ENCODE peak calls at places on chromosome 13, in six cellular contexts. One of them, this sample, is unnamed.

GRCh38 chr13:44174769-44175425 is 198.7 kb upstream of the SERP2 start:
- DNase-seq in K562: no peak
- DNase-seq in pancreas: no peak
- DNase-seq in RWPE1: no peak
- DNase-seq in A549: peak
- DNase-seq in astrocyte: peak
- DNase-seq in this sample: no peak

GRCh38 chr13:27631156-27631555 is 9.5 kb downstream of the POLR1D start:
- DNase-seq in K562: no peak
- DNase-seq in pancreas: no peak
- DNase-seq in RWPE1: no peak
- DNase-seq in A549: no peak
- DNase-seq in astrocyte: no peak
- DNase-seq in this sample: no peak

GRCh38 chr13:78060966-78061365 is 142.3 kb upstream of the EDNRB start:
- DNase-seq in K562: no peak
- DNase-seq in pancreas: no peak
- DNase-seq in RWPE1: no peak
- DNase-seq in A549: no peak
- DNase-seq in astrocyte: no peak
- DNase-seq in this sample: no peak

GRCh38 chr13:53191091-53191490 is 162.5 kb downstream of the OLFM4 start:
- DNase-seq in K562: no peak
- DNase-seq in pancreas: no peak
- DNase-seq in RWPE1: peak
- DNase-seq in A549: no peak
- DNase-seq in astrocyte: peak
- DNase-seq in this sample: no peak

GRCh38 chr13:48233886-48234488 is 981 bp downstream of the ITM2B start:
- DNase-seq in K562: no peak
- DNase-seq in pancreas: no peak
- DNase-seq in RWPE1: no peak
- DNase-seq in A549: no peak
- DNase-seq in astrocyte: peak
- DNase-seq in this sample: no peak

GRCh38 chr13:48192536-48192935 is 40.5 kb upstream of the ITM2B start:
- DNase-seq in K562: no peak
- DNase-seq in pancreas: no peak
- DNase-seq in RWPE1: no peak
- DNase-seq in A549: no peak
- DNase-seq in astrocyte: no peak
- DNase-seq in this sample: no peak

GRCh38 chr13:46633416-46633815 is 80.4 kb downstream of the LRCH1 start:
- DNase-seq in K562: no peak
- DNase-seq in pancreas: no peak
- DNase-seq in RWPE1: peak
- DNase-seq in A549: peak
- DNase-seq in astrocyte: peak
- DNase-seq in this sample: no peak

GRCh38 chr13:26465514-26465913 is 92.0 kb upstream of the WASF3 start:
- DNase-seq in K562: no peak
- DNase-seq in pancreas: no peak
- DNase-seq in RWPE1: no peak
- DNase-seq in A549: no peak
- DNase-seq in astrocyte: no peak
- DNase-seq in this sample: peak

GRCh38 chr13:63512095-63512494 is 2096.4 kb upstream of the PCDH20 start:
- DNase-seq in K562: no peak
- DNase-seq in pancreas: no peak
- DNase-seq in RWPE1: no peak
- DNase-seq in A549: no peak
- DNase-seq in astrocyte: no peak
- DNase-seq in this sample: no peak

GRCh38 chr13:112775791-112776279 is 86.0 kb downstream of the ATP11A start:
- DNase-seq in K562: no peak
- DNase-seq in pancreas: no peak
- DNase-seq in RWPE1: no peak
- DNase-seq in A549: no peak
- DNase-seq in astrocyte: no peak
- DNase-seq in this sample: no peak

GRCh38 chr13:53198017-53198416 is 169.4 kb downstream of the OLFM4 start:
- DNase-seq in K562: no peak
- DNase-seq in pancreas: no peak
- DNase-seq in RWPE1: no peak
- DNase-seq in A549: no peak
- DNase-seq in astrocyte: no peak
- DNase-seq in this sample: no peak

GRCh38 chr13:40235160-40235796 is 431.2 kb downstream of the FOXO1 start:
- DNase-seq in K562: no peak
- DNase-seq in pancreas: no peak
- DNase-seq in RWPE1: no peak
- DNase-seq in A549: no peak
- DNase-seq in astrocyte: peak
- DNase-seq in this sample: no peak

GRCh38 chr13:42685762-42686560 is 95.4 kb upstream of the FAM216B start:
- DNase-seq in K562: no peak
- DNase-seq in pancreas: no peak
- DNase-seq in RWPE1: no peak
- DNase-seq in A549: no peak
- DNase-seq in astrocyte: no peak
- DNase-seq in this sample: no peak

GRCh38 chr13:23378009-23378632 is 55.4 kb downstream of the SACS start:
- DNase-seq in K562: no peak
- DNase-seq in pancreas: no peak
- DNase-seq in RWPE1: peak
- DNase-seq in A549: peak
- DNase-seq in astrocyte: peak
- DNase-seq in this sample: peak

GRCh38 chr13:60152114-60152513 is 11.6 kb downstream of the DIAPH3 start:
- DNase-seq in K562: no peak
- DNase-seq in pancreas: no peak
- DNase-seq in RWPE1: no peak
- DNase-seq in A549: no peak
- DNase-seq in astrocyte: peak
- DNase-seq in this sample: no peak

GRCh38 chr13:59490651-59491050 is 673.1 kb downstream of the DIAPH3 start:
- DNase-seq in K562: no peak
- DNase-seq in pancreas: no peak
- DNase-seq in RWPE1: no peak
- DNase-seq in A549: no peak
- DNase-seq in astrocyte: no peak
- DNase-seq in this sample: no peak

GRCh38 chr13:52651880-52652169 is 811 bp upstream of the SUGT1 start:
- DNase-seq in K562: no peak
- DNase-seq in pancreas: no peak
- DNase-seq in RWPE1: peak
- DNase-seq in A549: no peak
- DNase-seq in astrocyte: no peak
- DNase-seq in this sample: no peak

GRCh38 chr13:102830646-102831045 is 15.2 kb upstream of the ERCC5 start:
- DNase-seq in K562: no peak
- DNase-seq in pancreas: no peak
- DNase-seq in RWPE1: no peak
- DNase-seq in A549: no peak
- DNase-seq in astrocyte: no peak
- DNase-seq in this sample: peak

GRCh38 chr13:109655611-109656010 is 130.8 kb downstream of the IRS2 start:
- DNase-seq in K562: no peak
- DNase-seq in pancreas: no peak
- DNase-seq in RWPE1: no peak
- DNase-seq in A549: no peak
- DNase-seq in astrocyte: no peak
- DNase-seq in this sample: no peak
- H3K27ac ChIP-seq in K562: no peak
- H3K27ac ChIP-seq in pancreas: no peak
- H3K27ac ChIP-seq in RWPE1: no peak
- H3K27ac ChIP-seq in A549: no peak
- H3K27ac ChIP-seq in astrocyte: no peak
- H3K27ac ChIP-seq in this sample: peak

DNA sequence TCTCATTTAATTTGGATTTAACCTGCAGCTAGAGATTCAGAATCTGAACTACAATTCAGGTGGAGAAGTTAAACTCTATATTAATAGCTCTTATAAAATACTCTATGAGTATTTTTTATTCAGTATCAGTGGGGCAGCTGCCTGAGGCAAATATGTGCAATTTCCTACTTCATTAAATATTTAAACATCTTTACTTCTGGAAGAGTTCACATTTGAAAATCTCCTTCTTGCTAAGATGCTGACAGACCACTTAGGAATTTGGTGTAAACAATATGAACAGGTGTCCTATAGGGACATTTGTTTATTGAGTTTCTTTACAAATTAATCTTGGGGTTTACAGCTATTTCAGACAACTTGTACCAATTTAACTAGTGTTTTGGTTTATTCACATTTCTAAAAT is 20.4 kb downstream of the STARD13 start:
- DNase-seq in K562: no peak
- DNase-seq in pancreas: no peak
- DNase-seq in RWPE1: no peak
- DNase-seq in A549: no peak
- DNase-seq in astrocyte: no peak
- DNase-seq in this sample: no peak
- H3K27ac ChIP-seq in K562: no peak
- H3K27ac ChIP-seq in pancreas: no peak
- H3K27ac ChIP-seq in RWPE1: no peak
- H3K27ac ChIP-seq in A549: no peak
- H3K27ac ChIP-seq in astrocyte: no peak
- H3K27ac ChIP-seq in this sample: no peak

DNA sequence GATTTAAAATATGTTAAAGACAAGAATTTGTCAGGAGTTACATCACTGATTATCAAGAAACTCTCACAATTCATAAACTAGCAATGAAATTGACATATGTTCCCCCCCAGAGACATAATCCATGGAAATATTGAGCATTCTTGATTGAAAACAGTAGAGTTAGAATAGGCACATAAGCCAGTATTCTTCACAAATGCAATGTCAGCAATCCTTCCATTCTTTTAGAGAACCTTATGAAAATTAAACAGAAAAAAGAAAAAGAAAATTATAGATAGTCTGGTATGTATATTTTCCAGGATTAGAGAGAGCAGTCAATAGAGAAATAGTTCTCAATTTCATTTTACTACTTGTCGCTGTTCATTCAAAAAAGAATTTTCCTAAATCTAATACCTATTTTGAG is 458.4 kb downstream of the EFNB2 start:
- DNase-seq in K562: no peak
- DNase-seq in pancreas: no peak
- DNase-seq in RWPE1: no peak
- DNase-seq in A549: no peak
- DNase-seq in astrocyte: no peak
- DNase-seq in this sample: no peak
- H3K27ac ChIP-seq in K562: no peak
- H3K27ac ChIP-seq in pancreas: no peak
- H3K27ac ChIP-seq in RWPE1: no peak
- H3K27ac ChIP-seq in A549: no peak
- H3K27ac ChIP-seq in astrocyte: no peak
- H3K27ac ChIP-seq in this sample: no peak

GRCh38 chr13:106986687-106987434 is 418.9 kb upstream of the ARGLU1 start:
- DNase-seq in K562: no peak
- DNase-seq in pancreas: no peak
- DNase-seq in RWPE1: no peak
- DNase-seq in A549: no peak
- DNase-seq in astrocyte: no peak
- DNase-seq in this sample: no peak

GRCh38 chr13:106986033-106986484 is 418.1 kb upstream of the ARGLU1 start:
- DNase-seq in K562: no peak
- DNase-seq in pancreas: no peak
- DNase-seq in RWPE1: no peak
- DNase-seq in A549: no peak
- DNase-seq in astrocyte: peak
- DNase-seq in this sample: no peak

GRCh38 chr13:106981050-106981449 is 413.1 kb upstream of the ARGLU1 start:
- DNase-seq in K562: no peak
- DNase-seq in pancreas: no peak
- DNase-seq in RWPE1: no peak
- DNase-seq in A549: no peak
- DNase-seq in astrocyte: no peak
- DNase-seq in this sample: no peak
- H3K27ac ChIP-seq in K562: no peak
- H3K27ac ChIP-seq in pancreas: no peak
- H3K27ac ChIP-seq in RWPE1: no peak
- H3K27ac ChIP-seq in A549: no peak
- H3K27ac ChIP-seq in astrocyte: no peak
- H3K27ac ChIP-seq in this sample: no peak

GRCh38 chr13:99978781-99979452 is 2.7 kb upstream of the ZIC2 start:
- DNase-seq in K562: no peak
- DNase-seq in pancreas: no peak
- DNase-seq in RWPE1: no peak
- DNase-seq in A549: no peak
- DNase-seq in astrocyte: no peak
- DNase-seq in this sample: no peak
- H3K27ac ChIP-seq in K562: no peak
- H3K27ac ChIP-seq in pancreas: no peak
- H3K27ac ChIP-seq in RWPE1: no peak
- H3K27ac ChIP-seq in A549: peak
- H3K27ac ChIP-seq in astrocyte: no peak
- H3K27ac ChIP-seq in this sample: no peak

GRCh38 chr13:33245505-33245904 is 40.0 kb downstream of the STARD13 start:
- DNase-seq in K562: no peak
- DNase-seq in pancreas: no peak
- DNase-seq in RWPE1: no peak
- DNase-seq in A549: no peak
- DNase-seq in astrocyte: no peak
- DNase-seq in this sample: no peak

GRCh38 chr13:33249066-33249465 is 36.5 kb downstream of the STARD13 start:
- DNase-seq in K562: no peak
- DNase-seq in pancreas: no peak
- DNase-seq in RWPE1: no peak
- DNase-seq in A549: no peak
- DNase-seq in astrocyte: peak
- DNase-seq in this sample: no peak

GRCh38 chr13:33244210-33244906 is 41.2 kb downstream of the STARD13 start:
- DNase-seq in K562: no peak
- DNase-seq in pancreas: no peak
- DNase-seq in RWPE1: no peak
- DNase-seq in A549: no peak
- DNase-seq in astrocyte: no peak
- DNase-seq in this sample: no peak

GRCh38 chr13:33242984-33243617 is 42.5 kb downstream of the STARD13 start:
- DNase-seq in K562: no peak
- DNase-seq in pancreas: no peak
- DNase-seq in RWPE1: no peak
- DNase-seq in A549: no peak
- DNase-seq in astrocyte: no peak
- DNase-seq in this sample: no peak

GRCh38 chr13:33244907-33245287 is 40.7 kb downstream of the STARD13 start:
- DNase-seq in K562: no peak
- DNase-seq in pancreas: no peak
- DNase-seq in RWPE1: no peak
- DNase-seq in A549: no peak
- DNase-seq in astrocyte: peak
- DNase-seq in this sample: no peak
- H3K27ac ChIP-seq in K562: no peak
- H3K27ac ChIP-seq in pancreas: no peak
- H3K27ac ChIP-seq in RWPE1: no peak
- H3K27ac ChIP-seq in A549: no peak
- H3K27ac ChIP-seq in astrocyte: peak
- H3K27ac ChIP-seq in this sample: no peak

This sample was measured in adrenal gland.